ENCODE peak calls at places on chromosomes 6 and 20, in nine cellular contexts. T, A, Z, X, N, V, I, W and D are unnamed samples.

GRCh38 chr6:120056085-120056484 is 706.5 kb upstream of the MAN1A1 start:
- DNase-seq in T (peak), A (no peak), Z (no peak), X (no peak), N (no peak), V (no peak), I (peak), W (no peak), D (no peak)

GRCh38 chr6:124064317-124065113 is 260.9 kb downstream of the NKAIN2 start:
- DNase-seq in T (no peak), A (no peak), Z (no peak), X (no peak), N (no peak), V (no peak), I (no peak), W (no peak), D (no peak)

GRCh38 chr6:34664270-34664971 is 32.1 kb downstream of the ILRUN start:
- DNase-seq in T (no peak), A (no peak), Z (no peak), X (no peak), N (no peak), V (no peak), I (no peak), W (no peak), D (no peak)

GRCh38 chr6:19410477-19410876 is 426.7 kb upstream of the ID4 start:
- DNase-seq in T (no peak), A (no peak), Z (no peak), X (no peak), N (no peak), V (no peak), I (no peak), W (no peak), D (no peak)

GRCh38 chr6:147040041-147040440 is 164.2 kb upstream of the STXBP5 start:
- DNase-seq in T (no peak), A (no peak), Z (no peak), X (no peak), N (no peak), V (no peak), I (no peak), W (no peak), D (no peak)

GRCh38 chr6:24321538-24322162 is 36.2 kb downstream of the DCDC2 start:
- DNase-seq in T (no peak), A (no peak), Z (peak), X (no peak), N (no peak), V (no peak), I (no peak), W (no peak), D (no peak)

GRCh38 chr6:75230484-75231325 is 12.9 kb downstream of the COX7A2 start:
- DNase-seq in T (no peak), A (no peak), Z (no peak), X (peak), N (peak), V (no peak), I (no peak), W (no peak), D (peak)

GRCh38 chr6:73308712-73309533 is 45.2 kb downstream of the DPPA5 start:
- DNase-seq in T (peak), A (no peak), Z (no peak), X (peak), N (no peak), V (no peak), I (no peak), W (no peak), D (no peak)

GRCh38 chr20:49951160-49951559 is 15.0 kb downstream of the RNF114 start:
- DNase-seq in T (no peak), A (no peak), Z (no peak), X (no peak), N (no peak), V (no peak), I (no peak), W (no peak), D (no peak)

GRCh38 chr6:160279850-160280249 is 21.2 kb upstream of the SLC22A2 start:
- DNase-seq in T (no peak), A (no peak), Z (no peak), X (no peak), N (no peak), V (no peak), I (no peak), W (no peak), D (no peak)

GRCh38 chr20:51375561-51375960 is 167.0 kb downstream of the NFATC2 start:
- DNase-seq in T (no peak), A (no peak), Z (no peak), X (no peak), N (no peak), V (no peak), I (no peak), W (no peak), D (no peak)

GRCh38 chr20:57308451-57309410 is 20.9 kb upstream of the SPO11 start:
- DNase-seq in T (no peak), A (no peak), Z (no peak), X (no peak), N (no peak), V (no peak), I (no peak), W (no peak), D (no peak)

GRCh38 chr20:309841-310644 is 12.7 kb downstream of the ZCCHC3 start:
- DNase-seq in T (peak), A (peak), Z (peak), X (no peak), N (peak), V (peak), I (peak), W (no peak), D (peak)

GRCh38 chr6:101876431-101876830 is 482.9 kb downstream of the GRIK2 start:
- DNase-seq in T (no peak), A (no peak), Z (no peak), X (no peak), N (no peak), V (no peak), I (no peak), W (no peak), D (no peak)

DNA sequence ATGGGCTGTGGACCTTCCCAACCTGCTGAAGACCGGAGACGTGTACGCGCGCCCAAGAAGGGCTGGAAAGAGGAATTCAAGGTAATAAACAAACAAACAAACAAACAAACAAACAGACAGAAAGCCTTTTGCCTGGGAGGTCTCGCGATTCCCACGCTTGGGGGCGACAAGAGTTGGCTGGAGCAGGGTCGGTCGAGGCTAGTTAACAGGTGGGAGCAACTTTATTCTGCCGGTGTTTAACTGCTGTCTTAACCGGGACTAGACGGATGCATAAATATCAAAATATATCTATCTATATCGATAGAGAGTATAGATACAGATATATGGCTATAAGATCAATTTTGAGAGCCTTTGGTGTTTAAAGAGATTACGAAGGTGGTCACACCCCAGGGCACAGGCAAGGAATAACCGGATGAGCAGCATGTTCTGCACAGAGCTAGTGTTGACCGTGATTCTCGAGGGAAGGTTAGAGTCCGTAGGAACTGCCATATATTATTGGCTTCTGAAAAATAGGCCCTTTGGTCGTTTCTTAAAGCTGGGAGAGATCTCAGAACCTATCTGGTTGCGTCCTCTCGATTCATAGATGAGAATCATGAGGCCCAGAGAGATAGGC is 514 bp downstream of the STMND1 start:
- DNase-seq in T (no peak), A (no peak), Z (no peak), X (no peak), N (no peak), V (no peak), I (no peak), W (no peak), D (no peak)
- H3K4me3 ChIP-seq in T (peak), A (peak), Z (peak), X (peak), N (peak), V (peak), I (peak), W (no peak), D (no peak)

GRCh38 chr6:145736854-145737181 is 1.5 kb upstream of the EPM2A start:
- DNase-seq in T (no peak), A (no peak), Z (no peak), X (no peak), N (peak), V (no peak), I (no peak), W (no peak), D (no peak)

GRCh38 chr6:145733207-145733606 is 2.1 kb downstream of the EPM2A start:
- DNase-seq in T (no peak), A (no peak), Z (no peak), X (no peak), N (no peak), V (no peak), I (no peak), W (no peak), D (no peak)

GRCh38 chr6:145733770-145734169 is 1.6 kb downstream of the EPM2A start:
- DNase-seq in T (no peak), A (no peak), Z (no peak), X (no peak), N (no peak), V (no peak), I (no peak), W (no peak), D (no peak)

GRCh38 chr6:145734486-145735355 is 599 bp downstream of the EPM2A start:
- DNase-seq in T (peak), A (peak), Z (peak), X (peak), N (peak), V (peak), I (peak), W (no peak), D (peak)

GRCh38 chr6:145735356-145736165 is at the start of gene EPM2A:
- DNase-seq in T (peak), A (peak), Z (peak), X (peak), N (peak), V (peak), I (peak), W (peak), D (peak)
- TF ChIP-seq POLR2A in T (peak), A (no peak), Z (peak), X (peak), N (no peak), V (no peak), I (peak), W (peak), D (peak)

GRCh38 chr6:116018976-116019375 is 41.7 kb downstream of the FRK start:
- DNase-seq in T (no peak), A (no peak), Z (no peak), X (no peak), N (no peak), V (no peak), I (no peak), W (no peak), D (no peak)

GRCh38 chr6:116019428-116019827 is 41.3 kb downstream of the FRK start:
- DNase-seq in T (no peak), A (no peak), Z (no peak), X (no peak), N (no peak), V (no peak), I (no peak), W (peak), D (no peak)

GRCh38 chr6:116025405-116025804 is 35.3 kb downstream of the FRK start:
- DNase-seq in T (no peak), A (no peak), Z (no peak), X (no peak), N (no peak), V (no peak), I (no peak), W (no peak), D (no peak)

GRCh38 chr6:116020738-116021137 is 40.0 kb downstream of the FRK start:
- DNase-seq in T (no peak), A (no peak), Z (no peak), X (no peak), N (no peak), V (no peak), I (no peak), W (no peak), D (no peak)

DNA sequence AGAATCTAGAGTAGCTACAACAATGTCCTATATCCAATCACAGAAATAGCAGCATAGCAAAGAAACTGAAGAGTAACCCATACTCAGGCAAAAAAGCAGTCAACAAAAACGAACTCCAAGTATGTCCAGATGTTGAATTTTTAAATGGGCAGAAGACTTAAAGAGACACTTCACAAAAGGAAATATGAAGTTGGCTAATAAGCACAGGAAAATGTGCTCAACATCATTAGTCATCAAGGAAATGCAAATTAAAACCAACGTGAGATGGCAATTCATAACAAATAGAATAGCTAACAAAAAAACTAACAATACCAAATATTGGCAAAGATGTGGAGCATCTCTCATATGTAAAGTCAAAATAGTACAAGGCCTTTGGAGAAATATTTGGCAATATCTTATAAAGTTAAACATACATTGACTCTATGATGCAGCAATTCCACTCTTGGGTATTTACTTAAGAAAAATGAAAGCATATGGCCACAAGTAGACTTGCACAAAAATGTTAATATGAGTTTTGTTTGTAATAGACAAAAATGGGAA is 37.8 kb downstream of the FRK start:
- DNase-seq in T (no peak), A (no peak), Z (no peak), X (no peak), N (no peak), V (no peak), I (no peak), W (no peak), D (no peak)
- H3K4me3 ChIP-seq in T (no peak), A (no peak), Z (no peak), X (no peak), N (no peak), V (no peak), I (no peak), W (no peak), D (no peak)

DNA sequence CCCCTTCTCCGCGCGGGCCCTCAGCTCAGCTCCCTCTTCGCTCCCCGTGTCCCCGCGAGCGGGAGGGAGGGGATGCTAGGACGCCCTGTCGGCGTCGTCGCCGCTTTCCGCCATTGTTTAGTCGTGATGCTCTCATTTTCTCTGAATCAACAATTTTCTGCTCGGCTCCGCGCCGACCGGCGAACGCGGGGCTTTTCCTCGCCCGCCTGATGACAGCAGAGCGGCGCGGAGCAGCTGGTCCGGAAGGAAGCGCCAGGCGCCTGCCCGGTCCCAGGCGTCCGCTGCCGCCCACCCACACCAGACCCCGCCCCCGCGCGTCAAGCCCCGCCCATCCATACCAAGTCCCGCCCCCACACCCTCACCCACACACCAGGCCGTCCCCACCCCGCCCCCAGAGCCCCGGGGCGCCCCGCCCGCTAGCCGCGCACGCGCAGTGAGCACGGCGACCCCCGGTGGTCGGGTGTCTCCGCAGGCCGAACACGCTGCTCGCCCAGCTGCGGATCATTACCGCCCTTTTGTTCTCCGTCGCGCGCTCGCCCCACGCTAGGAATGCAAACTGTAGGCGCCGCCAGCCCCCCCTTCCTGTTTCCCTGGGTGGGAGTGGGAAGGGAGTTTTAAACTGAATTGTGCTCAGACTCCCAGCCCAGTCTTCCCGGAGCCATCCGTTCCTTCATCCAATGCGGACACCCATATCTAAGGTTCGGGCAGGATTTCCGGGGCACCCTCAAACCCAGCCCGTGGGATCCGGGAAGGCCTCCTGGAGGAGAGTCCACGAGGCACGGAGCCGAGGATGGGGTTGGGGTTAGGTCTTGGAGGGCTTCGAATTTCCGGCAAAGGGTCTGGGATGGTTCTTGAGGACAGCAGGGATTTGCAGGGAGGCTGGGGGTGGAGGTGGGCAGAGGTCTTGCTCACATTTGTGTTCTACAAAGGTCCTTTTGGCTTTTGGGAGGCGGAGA is 49.8 kb upstream of the SLC32A1 start:
- DNase-seq in T (peak), A (no peak), Z (peak), X (no peak), N (no peak), V (no peak), I (no peak), W (no peak), D (no peak)
- TF ChIP-seq POLR2A in T (peak), A (no peak), Z (no peak), X (no peak), N (no peak), V (no peak), I (no peak), W (no peak), D (no peak)

DNA sequence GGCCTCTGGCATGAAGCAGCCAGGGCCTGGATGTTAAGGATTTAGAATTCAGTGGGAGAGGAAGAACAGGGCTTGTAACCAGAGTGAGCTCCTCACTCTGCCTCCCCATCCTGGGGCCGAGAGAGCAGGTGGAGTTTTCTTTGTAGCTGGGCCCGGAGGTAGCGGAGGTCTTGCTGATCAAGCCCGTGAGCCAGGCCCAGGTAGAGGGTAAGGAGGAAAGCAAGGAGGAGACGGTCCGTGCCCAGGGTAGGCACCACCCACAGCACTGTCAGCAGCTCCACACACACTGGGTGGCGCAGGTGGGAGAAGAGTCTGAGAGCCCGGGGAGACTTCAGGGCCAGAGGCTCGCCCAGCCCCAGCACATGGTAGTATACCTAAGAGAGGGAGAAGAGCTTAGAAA is 2.1 kb upstream of the PPP1R18 start:
- DNase-seq in T (no peak), A (no peak), Z (no peak), X (no peak), N (no peak), V (no peak), I (peak), W (no peak), D (no peak)
- H3K4me3 ChIP-seq in T (no peak), A (peak), Z (no peak), X (peak), N (peak), V (peak), I (no peak), W (peak), D (no peak)

DNA sequence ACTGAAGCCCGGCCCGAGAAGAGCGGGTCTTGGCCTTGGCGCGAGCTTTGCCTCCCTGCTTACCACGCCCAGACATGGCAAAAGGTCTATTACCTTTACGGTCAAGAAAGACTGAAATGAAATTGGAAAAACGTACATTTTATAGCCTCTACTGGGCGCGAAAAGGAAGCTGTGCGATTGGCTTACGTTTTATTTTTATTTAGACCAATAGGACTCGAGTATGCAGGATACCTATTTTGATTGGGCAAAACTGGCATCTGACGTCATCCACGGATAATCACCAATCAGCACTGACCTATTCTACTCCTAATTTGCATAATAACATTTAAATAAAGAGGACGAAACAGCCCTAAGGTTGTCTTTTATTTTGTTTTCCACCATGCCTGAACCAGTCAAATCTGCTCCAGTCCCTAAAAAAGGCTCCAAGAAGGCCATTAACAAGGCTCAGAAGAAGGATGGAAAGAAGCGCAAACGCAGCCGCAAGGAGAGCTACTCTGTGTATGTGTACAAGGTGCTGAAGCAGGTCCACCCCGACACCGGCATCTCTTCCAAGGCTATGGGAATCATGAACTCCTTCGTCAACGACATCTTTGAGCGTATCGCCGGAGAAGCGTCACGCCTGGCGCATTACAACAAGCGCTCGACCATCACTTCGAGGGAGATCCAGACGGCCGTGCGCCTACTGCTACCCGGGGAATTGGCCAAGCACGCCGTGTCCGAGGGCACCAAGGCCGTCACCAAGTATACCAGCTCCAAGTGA is 97.4 kb downstream of the OR2B2 start:
- DNase-seq in T (peak), A (no peak), Z (peak), X (peak), N (peak), V (peak), I (no peak), W (peak), D (no peak)
- TF ChIP-seq POLR2A in T (peak), A (no peak), Z (peak), X (peak), N (no peak), V (peak), I (peak), W (peak), D (peak)